ENCODE peak calls at places on chromosomes 7 and 10, in seven cellular contexts. D is suprapubic skin, J is fibroblast of mammary gland, U is fibroblast of lung, E is HFF-Myc, R is AG09309, C is fibroblast of the aortic adventitia. Y is an unnamed sample.

GRCh38 chr7:27723086-27723485 is 16.9 kb upstream of the TAX1BP1 start:
- DNase-seq in C (no peak), D (no peak), E (no peak), R (no peak), U (no peak), J (no peak), Y (no peak)

GRCh38 chr10:68073631-68074403 is 1.3 kb downstream of the HERC4 start:
- DNase-seq in R (no peak), J (no peak), C (peak; percentile 34), D (no peak), E (no peak), U (peak; percentile 37), Y (no peak)

GRCh38 chr10:114684822-114685209 is 26.7 kb upstream of the ABLIM1 start:
- DNase-seq in E (no peak), D (no peak), R (no peak), J (peak; percentile 58), U (peak; percentile 51), C (peak; percentile 72), Y (peak; percentile 34)

GRCh38 chr10:22593644-22594043 is 120.7 kb downstream of the PIP4K2A start:
- DNase-seq in U (no peak), E (no peak), J (no peak), C (no peak), R (no peak), D (no peak), Y (no peak)

GRCh38 chr10:22550732-22551131 is 163.6 kb downstream of the PIP4K2A start:
- DNase-seq in E (no peak), J (peak; percentile 31), U (peak; percentile 36), D (no peak), C (peak; percentile 31), R (no peak), Y (no peak)

GRCh38 chr10:126199221-126199998 is 188.9 kb downstream of the ADAM12 start:
- DNase-seq in J (peak; percentile 100), C (peak; percentile 99), U (peak; percentile 97), D (no peak), E (peak; percentile 92), R (peak; percentile 99), Y (peak; percentile 96)

GRCh38 chr10:105262666-105263065 is 621.6 kb downstream of the SORCS3 start:
- DNase-seq in E (no peak), J (peak; percentile 13), R (peak; percentile 7), C (peak; percentile 51), U (no peak), D (no peak), Y (no peak)

GRCh38 chr10:97573672-97574071 is 1.1 kb downstream of the ANKRD2 start:
- DNase-seq in J (no peak), E (no peak), U (no peak), D (no peak), R (no peak), C (no peak), Y (no peak)

GRCh38 chr7:80781146-80781545 is 137.7 kb downstream of the SEMA3C start:
- DNase-seq in D (no peak), J (no peak), E (no peak), U (no peak), C (peak; percentile 62), R (no peak), Y (no peak)

GRCh38 chr10:36254191-36254590 is 612.1 kb upstream of the FZD8 start:
- DNase-seq in E (no peak), C (peak; percentile 58), J (peak; percentile 76), U (peak; percentile 25), D (no peak), R (no peak), Y (no peak)

GRCh38 chr7:77746164-77746823 is 50.0 kb downstream of the RSBN1L start:
- DNase-seq in C (no peak), J (no peak), U (no peak), R (no peak), D (no peak), E (no peak), Y (no peak)

DNA sequence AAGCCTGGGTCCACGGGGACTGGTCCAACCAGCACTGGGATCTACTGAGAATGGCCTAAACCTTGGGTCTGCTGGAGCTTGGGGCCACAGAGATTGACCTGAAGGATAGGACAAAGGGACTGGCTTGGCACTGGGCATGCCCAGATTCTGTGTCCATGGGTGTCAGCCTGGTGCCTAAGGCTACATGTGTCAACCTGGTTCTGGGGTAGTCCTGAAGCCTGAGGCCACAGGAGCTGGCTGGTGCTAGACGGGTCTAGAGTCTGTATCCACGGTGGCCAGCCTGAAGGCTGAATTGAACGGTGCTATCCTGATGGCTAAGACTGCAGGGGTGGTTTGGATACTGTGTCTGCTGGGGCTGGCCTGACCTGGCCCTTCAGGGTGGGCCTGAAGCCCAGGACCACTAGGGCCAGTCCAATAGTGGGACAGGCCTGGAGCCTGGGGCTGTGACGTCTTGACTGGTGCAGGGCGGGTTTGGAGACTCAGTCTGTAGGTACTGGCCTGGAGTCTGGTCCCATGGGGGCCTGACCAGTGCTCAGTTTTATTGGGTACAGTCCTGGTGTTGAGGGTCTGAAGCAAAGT is 152.4 kb upstream of the HPS1 start:
- DNase-seq in E (no peak), D (no peak), U (no peak), R (no peak), C (no peak), J (no peak), Y (no peak)
- H3K4me3 ChIP-seq in E (no peak overlapping the region), D (no peak overlapping the region), U (no peak overlapping the region), R (no peak overlapping the region), C (no peak overlapping the region), J (no peak overlapping the region), Y (no peak overlapping the region)

DNA sequence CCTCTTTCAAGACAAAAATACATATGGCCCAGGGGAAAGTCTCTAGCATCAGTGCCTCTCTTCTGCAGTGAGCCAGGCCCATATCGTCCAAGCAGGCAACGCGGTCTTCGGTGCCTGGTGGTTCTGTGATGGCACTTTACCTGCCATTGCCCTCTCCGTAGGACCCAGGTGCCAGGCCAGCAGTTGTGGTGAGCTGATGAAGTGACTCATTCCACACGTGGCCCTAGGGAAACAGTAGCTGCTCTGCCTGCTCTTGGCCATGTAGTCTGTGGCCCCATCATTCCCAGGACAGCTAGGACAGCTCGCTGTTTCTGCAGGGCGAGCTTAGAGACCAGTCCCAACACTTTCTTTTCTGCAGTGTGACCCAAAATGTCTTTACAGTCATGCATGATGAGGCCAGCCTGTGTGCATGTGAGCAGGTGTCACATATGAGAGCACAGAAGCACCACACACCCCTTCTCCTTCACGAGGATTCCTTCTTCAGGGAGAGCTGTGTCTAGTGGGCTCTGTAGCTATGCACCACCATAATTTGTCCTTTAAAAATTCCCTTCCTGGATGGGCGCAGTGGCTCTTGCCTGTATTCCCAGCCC is 39.0 kb downstream of the SVIL start:
- DNase-seq in E (no peak), R (no peak), D (no peak), J (no peak), C (no peak), U (no peak), Y (no peak)
- TF ChIP-seq CTCF in E (no peak), R (no peak), D (no peak), J (no peak), C (no peak), U (no peak), Y (no peak)

GRCh38 chr10:129964611-129965417 is 740 bp upstream of the EBF3 start:
- DNase-seq in D (no peak), R (no peak), E (no peak), U (no peak), J (no peak), C (no peak), Y (no peak)
- H3K4me3 ChIP-seq in D (peak overlapping the region; percentile 71), R (no peak overlapping the region), E (no peak overlapping the region), U (no peak overlapping the region), J (peak overlapping the region; percentile 27), C (peak overlapping the region; percentile 64), Y (no peak overlapping the region)

GRCh38 chr10:93702278-93703001 is at the start of gene FRA10AC1:
- DNase-seq in C (peak; percentile 95), U (peak; percentile 95), D (peak; percentile 97), E (peak; percentile 68), R (peak; percentile 81), J (peak; percentile 92), Y (peak; percentile 86)
- TF ChIP-seq CTCF in C (peak; percentile 63), U (peak; percentile 34), D (peak; percentile 52), E (peak; percentile 19), R (peak; percentile 43), J (peak; percentile 24), Y (peak; percentile 57)